ENCODE peak calls at places on chromosomes 1 and 21, in five cellular contexts. One of them, this sample, is unnamed. For H3K4me1, the result is how much of the 10 kb centered on the place peaks cover.

GRCh38 chr1:29453502-29454240 is 217.3 kb downstream of the PTPRU start:
- DNase-seq in K562: peak
- DNase-seq in prostate gland: no peak
- DNase-seq in GM23338: peak
- DNase-seq in esophagus squamous epithelium: no peak
- DNase-seq in this sample: peak

GRCh38 chr1:35640380-35641232 is 720 bp downstream of the PSMB2 start:
- DNase-seq in K562: peak
- DNase-seq in GM23338: peak
- DNase-seq in prostate gland: no peak
- DNase-seq in esophagus squamous epithelium: no peak
- DNase-seq in this sample: no peak

GRCh38 chr1:179803916-179804315 is 60.8 kb downstream of the FAM163A start:
- DNase-seq in GM23338: no peak
- DNase-seq in K562: no peak
- DNase-seq in prostate gland: no peak
- DNase-seq in esophagus squamous epithelium: no peak
- DNase-seq in this sample: no peak

GRCh38 chr1:110338200-110339039 is 757 bp upstream of the RBM15 start:
- DNase-seq in esophagus squamous epithelium: peak
- DNase-seq in prostate gland: peak
- DNase-seq in GM23338: peak
- DNase-seq in K562: peak
- DNase-seq in this sample: peak

GRCh38 chr1:199009447-199009846 is 370.6 kb downstream of the PTPRC start:
- DNase-seq in K562: no peak
- DNase-seq in prostate gland: no peak
- DNase-seq in esophagus squamous epithelium: no peak
- DNase-seq in GM23338: no peak
- DNase-seq in this sample: no peak

GRCh38 chr21:44304846-44305245 is 5.0 kb downstream of the PFKL start:
- DNase-seq in prostate gland: peak
- DNase-seq in esophagus squamous epithelium: no peak
- DNase-seq in GM23338: peak
- DNase-seq in K562: peak
- DNase-seq in this sample: peak

GRCh38 chr1:39936724-39937491 is 18.0 kb upstream of the MFSD2A start:
- DNase-seq in K562: no peak
- DNase-seq in GM23338: no peak
- DNase-seq in prostate gland: no peak
- DNase-seq in esophagus squamous epithelium: no peak
- DNase-seq in this sample: no peak

GRCh38 chr1:183096889-183097288 is 73.7 kb downstream of the LAMC1 start:
- DNase-seq in K562: no peak
- DNase-seq in esophagus squamous epithelium: no peak
- DNase-seq in GM23338: no peak
- DNase-seq in prostate gland: no peak
- DNase-seq in this sample: peak

GRCh38 chr1:234972411-234973191 is 156.0 kb downstream of the TOMM20 start:
- DNase-seq in esophagus squamous epithelium: no peak
- DNase-seq in prostate gland: no peak
- DNase-seq in K562: no peak
- DNase-seq in GM23338: no peak
- DNase-seq in this sample: peak

DNA sequence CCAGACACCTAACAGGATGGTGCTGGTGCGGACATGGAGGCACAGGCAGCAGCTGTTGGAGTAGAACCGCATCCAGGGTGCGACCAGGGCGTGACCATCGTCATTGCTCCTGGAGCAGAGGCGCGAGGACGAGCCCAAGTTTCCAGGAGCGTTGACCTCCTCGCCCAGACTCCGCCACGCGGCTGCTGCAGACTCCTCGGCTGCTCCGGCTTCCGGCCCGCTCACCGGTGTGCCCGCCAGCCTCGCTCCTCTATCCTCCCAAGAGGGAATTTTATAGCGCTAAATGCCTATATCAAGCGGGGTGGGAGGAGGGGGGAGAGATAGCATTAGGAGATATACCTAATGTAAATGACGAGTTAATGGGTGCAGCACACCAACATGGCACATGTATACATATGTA is 5.3 kb upstream of the S100A12 start:
- DNase-seq in esophagus squamous epithelium: no peak
- DNase-seq in prostate gland: no peak
- DNase-seq in GM23338: no peak
- DNase-seq in K562: no peak
- DNase-seq in this sample: no peak
- TF ChIP-seq CTCF in esophagus squamous epithelium: no peak
- TF ChIP-seq CTCF in prostate gland: no peak
- TF ChIP-seq CTCF in GM23338: no peak
- TF ChIP-seq CTCF in K562: no peak
- TF ChIP-seq CTCF in this sample: no peak

GRCh38 chr1:248782311-248782887 is 26.8 kb upstream of the LYPD8 start:
- DNase-seq in GM23338: no peak
- DNase-seq in prostate gland: no peak
- DNase-seq in esophagus squamous epithelium: no peak
- DNase-seq in K562: no peak
- DNase-seq in this sample: no peak
- H3K27ac ChIP-seq in GM23338: no peak
- H3K27ac ChIP-seq in prostate gland: no peak
- H3K27ac ChIP-seq in esophagus squamous epithelium: no peak
- H3K27ac ChIP-seq in K562: no peak
- H3K27ac ChIP-seq in this sample: no peak

GRCh38 chr1:8244304-8244703 is 73.6 kb upstream of the SLC45A1 start:
- DNase-seq in GM23338: no peak
- DNase-seq in esophagus squamous epithelium: no peak
- DNase-seq in K562: no peak
- DNase-seq in prostate gland: no peak
- DNase-seq in this sample: no peak
- H3K4me1 ChIP-seq in GM23338: under half
- H3K4me1 ChIP-seq in esophagus squamous epithelium: under half
- H3K4me1 ChIP-seq in K562: under half
- H3K4me1 ChIP-seq in prostate gland: under half
- H3K4me1 ChIP-seq in this sample: under half

DNA sequence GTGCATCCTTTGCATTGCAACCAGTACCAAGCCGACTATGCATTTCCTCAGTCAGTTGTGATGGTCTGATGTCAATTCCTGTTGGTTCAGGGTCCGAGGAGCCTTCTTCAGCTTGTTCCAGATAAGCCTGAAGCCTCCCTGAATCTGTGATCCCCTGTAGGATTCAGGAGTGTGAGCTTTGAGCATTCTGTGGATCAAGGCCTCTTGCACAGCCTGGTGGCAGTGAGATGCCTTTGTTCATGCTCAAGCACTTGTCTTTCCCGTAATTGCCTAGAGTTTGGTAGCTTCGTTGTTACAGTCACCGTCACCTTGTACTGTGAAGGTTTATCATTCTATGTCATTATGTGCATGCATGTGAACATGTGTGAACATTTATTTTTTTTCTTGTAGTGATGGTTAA is 103.5 kb downstream of the PBX1 start:
- DNase-seq in GM23338: peak
- DNase-seq in prostate gland: no peak
- DNase-seq in esophagus squamous epithelium: no peak
- DNase-seq in K562: no peak
- DNase-seq in this sample: no peak
- TF ChIP-seq CTCF in GM23338: peak
- TF ChIP-seq CTCF in prostate gland: no peak
- TF ChIP-seq CTCF in esophagus squamous epithelium: no peak
- TF ChIP-seq CTCF in K562: no peak
- TF ChIP-seq CTCF in this sample: no peak

GRCh38 chr21:29295066-29295650 is 3.6 kb upstream of the BACH1 start:
- DNase-seq in GM23338: no peak
- DNase-seq in esophagus squamous epithelium: no peak
- DNase-seq in prostate gland: no peak
- DNase-seq in K562: no peak
- DNase-seq in this sample: no peak
- H3K27ac ChIP-seq in GM23338: no peak
- H3K27ac ChIP-seq in esophagus squamous epithelium: no peak
- H3K27ac ChIP-seq in prostate gland: peak
- H3K27ac ChIP-seq in K562: no peak
- H3K27ac ChIP-seq in this sample: no peak

DNA sequence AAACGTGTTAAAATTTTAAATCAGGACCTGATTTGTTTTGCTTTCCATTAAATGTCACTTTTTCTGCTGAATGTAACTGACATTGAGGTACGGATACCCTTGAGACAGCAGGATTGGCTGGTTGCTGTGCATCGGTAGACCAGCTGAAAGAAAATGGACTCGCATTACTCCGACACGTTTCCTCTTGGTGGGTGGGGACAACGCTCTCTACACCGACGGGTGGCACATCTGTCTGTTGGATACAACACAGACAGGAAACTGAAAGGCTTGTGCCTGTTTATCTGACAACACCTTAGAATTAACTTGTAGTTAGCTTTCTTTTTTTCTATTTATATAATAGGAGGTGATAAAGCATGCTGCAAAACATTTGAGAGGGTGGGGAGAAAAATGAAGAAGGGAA is 19.4 kb downstream of the PRPF38A start:
- DNase-seq in prostate gland: no peak
- DNase-seq in K562: no peak
- DNase-seq in esophagus squamous epithelium: no peak
- DNase-seq in GM23338: no peak
- DNase-seq in this sample: no peak
- H3K4me1 ChIP-seq in prostate gland: under half
- H3K4me1 ChIP-seq in K562: under half
- H3K4me1 ChIP-seq in esophagus squamous epithelium: under half
- H3K4me1 ChIP-seq in GM23338: under half
- H3K4me1 ChIP-seq in this sample: under half